ENCODE peak calls at places on chromosome 7, in nine cellular contexts. One of them, this sample, is unnamed.

GRCh38 chr7:22601812-22602568 is 102.0 kb upstream of the STEAP1B start:
- DNase-seq in AG04450: no peak
- DNase-seq in uterus: peak
- DNase-seq in psoas muscle: no peak
- DNase-seq in colonic mucosa: no peak
- DNase-seq in cardiac fibroblast: peak
- DNase-seq in bronchial epithelial cell: peak
- DNase-seq in Panc1: no peak
- DNase-seq in fibroblast of mammary gland: peak
- DNase-seq in this sample: no peak

GRCh38 chr7:16543456-16543855 is 16.8 kb downstream of the LRRC72 start:
- DNase-seq in colonic mucosa: no peak
- DNase-seq in fibroblast of mammary gland: no peak
- DNase-seq in psoas muscle: no peak
- DNase-seq in bronchial epithelial cell: peak
- DNase-seq in uterus: no peak
- DNase-seq in cardiac fibroblast: no peak
- DNase-seq in AG04450: no peak
- DNase-seq in Panc1: no peak
- DNase-seq in this sample: no peak

GRCh38 chr7:135147899-135148721 is at the start of gene TMEM140:
- DNase-seq in cardiac fibroblast: peak
- DNase-seq in colonic mucosa: peak
- DNase-seq in fibroblast of mammary gland: peak
- DNase-seq in psoas muscle: no peak
- DNase-seq in uterus: peak
- DNase-seq in Panc1: peak
- DNase-seq in bronchial epithelial cell: peak
- DNase-seq in AG04450: no peak
- DNase-seq in this sample: peak

GRCh38 chr7:23487670-23488069 is 17.4 kb upstream of the IGF2BP3 start:
- DNase-seq in cardiac fibroblast: no peak
- DNase-seq in fibroblast of mammary gland: no peak
- DNase-seq in psoas muscle: no peak
- DNase-seq in bronchial epithelial cell: no peak
- DNase-seq in Panc1: no peak
- DNase-seq in uterus: no peak
- DNase-seq in AG04450: no peak
- DNase-seq in colonic mucosa: no peak
- DNase-seq in this sample: no peak

GRCh38 chr7:102221961-102222360 is 64.7 kb upstream of the SH2B2 start:
- DNase-seq in fibroblast of mammary gland: no peak
- DNase-seq in cardiac fibroblast: no peak
- DNase-seq in AG04450: no peak
- DNase-seq in psoas muscle: no peak
- DNase-seq in colonic mucosa: no peak
- DNase-seq in bronchial epithelial cell: no peak
- DNase-seq in Panc1: no peak
- DNase-seq in uterus: no peak
- DNase-seq in this sample: no peak

GRCh38 chr7:47669178-47669878 is 87.4 kb upstream of the TNS3 start:
- DNase-seq in AG04450: peak
- DNase-seq in bronchial epithelial cell: peak
- DNase-seq in cardiac fibroblast: peak
- DNase-seq in psoas muscle: peak
- DNase-seq in colonic mucosa: peak
- DNase-seq in uterus: peak
- DNase-seq in fibroblast of mammary gland: peak
- DNase-seq in Panc1: no peak
- DNase-seq in this sample: no peak

GRCh38 chr7:93218997-93219827 is 7.1 kb downstream of the HEPACAM2 start:
- DNase-seq in cardiac fibroblast: no peak
- DNase-seq in bronchial epithelial cell: no peak
- DNase-seq in colonic mucosa: no peak
- DNase-seq in psoas muscle: no peak
- DNase-seq in fibroblast of mammary gland: no peak
- DNase-seq in Panc1: no peak
- DNase-seq in AG04450: no peak
- DNase-seq in uterus: no peak
- DNase-seq in this sample: no peak

GRCh38 chr7:158742065-158742821 is 37.6 kb upstream of the NCAPG2 start:
- DNase-seq in colonic mucosa: peak
- DNase-seq in Panc1: no peak
- DNase-seq in cardiac fibroblast: no peak
- DNase-seq in fibroblast of mammary gland: no peak
- DNase-seq in bronchial epithelial cell: no peak
- DNase-seq in AG04450: no peak
- DNase-seq in uterus: no peak
- DNase-seq in psoas muscle: no peak
- DNase-seq in this sample: no peak

GRCh38 chr7:408651-409343 is 110.8 kb downstream of the PDGFA start:
- DNase-seq in bronchial epithelial cell: no peak
- DNase-seq in psoas muscle: no peak
- DNase-seq in Panc1: no peak
- DNase-seq in fibroblast of mammary gland: no peak
- DNase-seq in uterus: no peak
- DNase-seq in AG04450: no peak
- DNase-seq in cardiac fibroblast: no peak
- DNase-seq in colonic mucosa: no peak
- DNase-seq in this sample: no peak

GRCh38 chr7:3888096-3888495 is 587.0 kb downstream of the SDK1 start:
- DNase-seq in cardiac fibroblast: peak
- DNase-seq in Panc1: no peak
- DNase-seq in psoas muscle: peak
- DNase-seq in bronchial epithelial cell: peak
- DNase-seq in fibroblast of mammary gland: peak
- DNase-seq in uterus: no peak
- DNase-seq in colonic mucosa: no peak
- DNase-seq in AG04450: no peak
- DNase-seq in this sample: no peak

GRCh38 chr7:33050425-33051318 is 11.9 kb downstream of the NT5C3A start:
- DNase-seq in bronchial epithelial cell: peak
- DNase-seq in uterus: no peak
- DNase-seq in AG04450: no peak
- DNase-seq in Panc1: no peak
- DNase-seq in fibroblast of mammary gland: peak
- DNase-seq in psoas muscle: no peak
- DNase-seq in cardiac fibroblast: peak
- DNase-seq in colonic mucosa: peak
- DNase-seq in this sample: no peak

GRCh38 chr7:47915066-47915976 is 32.9 kb downstream of the PKD1L1 start:
- DNase-seq in colonic mucosa: no peak
- DNase-seq in cardiac fibroblast: peak
- DNase-seq in psoas muscle: no peak
- DNase-seq in bronchial epithelial cell: no peak
- DNase-seq in uterus: no peak
- DNase-seq in AG04450: no peak
- DNase-seq in fibroblast of mammary gland: peak
- DNase-seq in Panc1: no peak
- DNase-seq in this sample: no peak

GRCh38 chr7:36076073-36076472 is 77.0 kb upstream of the EEPD1 start:
- DNase-seq in Panc1: no peak
- DNase-seq in fibroblast of mammary gland: no peak
- DNase-seq in AG04450: no peak
- DNase-seq in psoas muscle: no peak
- DNase-seq in cardiac fibroblast: no peak
- DNase-seq in bronchial epithelial cell: no peak
- DNase-seq in colonic mucosa: no peak
- DNase-seq in uterus: no peak
- DNase-seq in this sample: no peak

GRCh38 chr7:29811597-29811996 is 5.3 kb downstream of the WIPF3 start:
- DNase-seq in fibroblast of mammary gland: no peak
- DNase-seq in psoas muscle: no peak
- DNase-seq in AG04450: no peak
- DNase-seq in colonic mucosa: no peak
- DNase-seq in uterus: no peak
- DNase-seq in cardiac fibroblast: no peak
- DNase-seq in bronchial epithelial cell: no peak
- DNase-seq in Panc1: no peak
- DNase-seq in this sample: no peak

GRCh38 chr7:37076668-37077067 is 352.4 kb upstream of the AOAH start:
- DNase-seq in bronchial epithelial cell: no peak
- DNase-seq in fibroblast of mammary gland: no peak
- DNase-seq in colonic mucosa: no peak
- DNase-seq in AG04450: no peak
- DNase-seq in cardiac fibroblast: no peak
- DNase-seq in uterus: no peak
- DNase-seq in Panc1: no peak
- DNase-seq in psoas muscle: no peak
- DNase-seq in this sample: no peak

GRCh38 chr7:14375998-14376397 is 386.5 kb upstream of the ETV1 start:
- DNase-seq in psoas muscle: no peak
- DNase-seq in AG04450: no peak
- DNase-seq in colonic mucosa: no peak
- DNase-seq in fibroblast of mammary gland: no peak
- DNase-seq in Panc1: no peak
- DNase-seq in uterus: no peak
- DNase-seq in bronchial epithelial cell: no peak
- DNase-seq in cardiac fibroblast: no peak
- DNase-seq in this sample: no peak

GRCh38 chr7:55570939-55571338 is 1.4 kb downstream of the VOPP1 start:
- DNase-seq in AG04450: peak
- DNase-seq in fibroblast of mammary gland: peak
- DNase-seq in bronchial epithelial cell: peak
- DNase-seq in psoas muscle: no peak
- DNase-seq in uterus: no peak
- DNase-seq in cardiac fibroblast: peak
- DNase-seq in Panc1: no peak
- DNase-seq in colonic mucosa: no peak
- DNase-seq in this sample: no peak

GRCh38 chr7:55569797-55570196 is 2.5 kb downstream of the VOPP1 start:
- DNase-seq in bronchial epithelial cell: no peak
- DNase-seq in fibroblast of mammary gland: no peak
- DNase-seq in cardiac fibroblast: no peak
- DNase-seq in AG04450: no peak
- DNase-seq in uterus: no peak
- DNase-seq in colonic mucosa: no peak
- DNase-seq in psoas muscle: no peak
- DNase-seq in Panc1: no peak
- DNase-seq in this sample: no peak

GRCh38 chr7:55568613-55569268 is 3.6 kb downstream of the VOPP1 start:
- DNase-seq in Panc1: no peak
- DNase-seq in bronchial epithelial cell: no peak
- DNase-seq in colonic mucosa: no peak
- DNase-seq in psoas muscle: no peak
- DNase-seq in cardiac fibroblast: peak
- DNase-seq in AG04450: no peak
- DNase-seq in uterus: no peak
- DNase-seq in fibroblast of mammary gland: no peak
- DNase-seq in this sample: no peak

GRCh38 chr7:55570218-55570873 is 2.0 kb downstream of the VOPP1 start:
- DNase-seq in bronchial epithelial cell: no peak
- DNase-seq in Panc1: no peak
- DNase-seq in cardiac fibroblast: no peak
- DNase-seq in uterus: no peak
- DNase-seq in colonic mucosa: no peak
- DNase-seq in fibroblast of mammary gland: peak
- DNase-seq in AG04450: no peak
- DNase-seq in psoas muscle: no peak
- DNase-seq in this sample: no peak

GRCh38 chr7:55569269-55569663 is 3.0 kb downstream of the VOPP1 start:
- DNase-seq in colonic mucosa: no peak
- DNase-seq in AG04450: no peak
- DNase-seq in uterus: no peak
- DNase-seq in Panc1: no peak
- DNase-seq in bronchial epithelial cell: no peak
- DNase-seq in fibroblast of mammary gland: no peak
- DNase-seq in cardiac fibroblast: no peak
- DNase-seq in psoas muscle: no peak
- DNase-seq in this sample: peak
- H3K4me3 ChIP-seq in colonic mucosa: no peak
- H3K4me3 ChIP-seq in AG04450: no peak
- H3K4me3 ChIP-seq in uterus: no peak
- H3K4me3 ChIP-seq in Panc1: no peak
- H3K4me3 ChIP-seq in bronchial epithelial cell: no peak
- H3K4me3 ChIP-seq in fibroblast of mammary gland: no peak
- H3K4me3 ChIP-seq in cardiac fibroblast: no peak
- H3K4me3 ChIP-seq in psoas muscle: no peak
- H3K4me3 ChIP-seq in this sample: no peak

GRCh38 chr7:143494622-143495021 is 16.9 kb downstream of the TAS2R41 start:
- DNase-seq in colonic mucosa: no peak
- DNase-seq in uterus: no peak
- DNase-seq in AG04450: no peak
- DNase-seq in fibroblast of mammary gland: no peak
- DNase-seq in cardiac fibroblast: peak
- DNase-seq in bronchial epithelial cell: no peak
- DNase-seq in psoas muscle: no peak
- DNase-seq in Panc1: no peak
- DNase-seq in this sample: no peak
- TF ChIP-seq CTCF in colonic mucosa: no peak
- TF ChIP-seq CTCF in uterus: no peak
- TF ChIP-seq CTCF in AG04450: peak
- TF ChIP-seq CTCF in fibroblast of mammary gland: peak
- TF ChIP-seq CTCF in cardiac fibroblast: peak
- TF ChIP-seq CTCF in bronchial epithelial cell: no peak
- TF ChIP-seq CTCF in psoas muscle: no peak
- TF ChIP-seq CTCF in Panc1: peak
- TF ChIP-seq CTCF in this sample: no peak

DNA sequence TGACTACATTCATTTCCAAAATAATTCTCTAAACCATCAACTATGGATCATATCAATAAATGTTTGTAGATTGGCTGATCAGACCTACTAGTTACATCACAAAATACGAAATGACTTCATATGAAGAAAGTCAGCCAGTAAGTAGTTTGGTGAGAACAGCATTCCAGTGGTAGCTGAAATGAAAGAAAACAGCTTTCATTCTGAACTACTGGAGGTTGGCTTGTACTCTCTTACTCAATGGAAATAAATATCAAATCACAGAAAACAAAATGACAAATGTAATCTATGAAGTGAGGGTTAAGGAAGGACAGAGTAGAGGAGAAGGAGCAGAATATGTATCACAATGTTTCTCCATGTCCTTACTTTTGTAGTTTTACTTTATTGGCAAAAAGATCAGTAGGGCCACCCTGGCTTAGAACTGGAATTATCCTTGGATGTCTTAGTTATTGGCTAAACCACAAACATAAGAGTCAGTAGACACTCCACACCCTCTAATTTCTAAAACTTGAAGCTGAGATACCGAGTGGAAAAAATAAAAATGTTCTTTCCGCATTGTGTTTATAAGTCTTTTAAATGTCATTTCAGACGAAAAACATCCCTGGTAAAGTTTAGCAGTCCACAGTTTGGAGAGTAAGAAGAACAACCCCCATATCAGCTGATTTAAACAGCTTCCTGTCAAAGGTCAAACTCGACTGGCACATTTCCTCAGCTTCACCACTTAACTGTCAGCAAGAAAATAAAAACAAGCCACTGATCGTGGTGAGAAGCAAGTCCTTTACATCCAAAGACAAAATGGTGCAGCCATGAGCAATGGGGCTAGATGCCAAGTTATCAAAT is 74.1 kb upstream of the DGKI start:
- DNase-seq in psoas muscle: no peak
- DNase-seq in fibroblast of mammary gland: peak
- DNase-seq in colonic mucosa: no peak
- DNase-seq in bronchial epithelial cell: no peak
- DNase-seq in uterus: peak
- DNase-seq in cardiac fibroblast: peak
- DNase-seq in AG04450: no peak
- DNase-seq in Panc1: no peak
- DNase-seq in this sample: no peak
- H3K4me3 ChIP-seq in psoas muscle: no peak
- H3K4me3 ChIP-seq in fibroblast of mammary gland: no peak
- H3K4me3 ChIP-seq in colonic mucosa: no peak
- H3K4me3 ChIP-seq in bronchial epithelial cell: no peak
- H3K4me3 ChIP-seq in uterus: no peak
- H3K4me3 ChIP-seq in cardiac fibroblast: no peak
- H3K4me3 ChIP-seq in AG04450: no peak
- H3K4me3 ChIP-seq in Panc1: no peak
- H3K4me3 ChIP-seq in this sample: no peak

GRCh38 chr7:149381245-149381644 is 79.6 kb downstream of the ZNF777 start:
- DNase-seq in colonic mucosa: no peak
- DNase-seq in bronchial epithelial cell: no peak
- DNase-seq in AG04450: no peak
- DNase-seq in cardiac fibroblast: no peak
- DNase-seq in fibroblast of mammary gland: no peak
- DNase-seq in uterus: no peak
- DNase-seq in Panc1: no peak
- DNase-seq in psoas muscle: no peak
- DNase-seq in this sample: no peak
- TF ChIP-seq CTCF in colonic mucosa: no peak
- TF ChIP-seq CTCF in bronchial epithelial cell: no peak
- TF ChIP-seq CTCF in AG04450: no peak
- TF ChIP-seq CTCF in cardiac fibroblast: no peak
- TF ChIP-seq CTCF in fibroblast of mammary gland: no peak
- TF ChIP-seq CTCF in uterus: no peak
- TF ChIP-seq CTCF in Panc1: peak
- TF ChIP-seq CTCF in psoas muscle: no peak
- TF ChIP-seq CTCF in this sample: no peak

This sample was measured in Peyer's patch.